ENCODE peak calls at places on chromosome 1, in eight cellular contexts. One of them, this sample, is unnamed.

GRCh38 chr1:234977891-234978396 is 150.7 kb downstream of the TOMM20 start:
- DNase-seq in T-helper 9 cell: peak
- DNase-seq in frontal cortex: no peak
- DNase-seq in Right ventricle myocardium inferior: no peak
- DNase-seq in HT1080: no peak
- DNase-seq in HTR-8/SVneo: no peak
- DNase-seq in dorsolateral prefrontal cortex: no peak
- DNase-seq in activated naive CD4-positive, alpha-beta T cell treated with anti-CD3 and anti-CD28 coated beads for 36 hours: no peak
- DNase-seq in this sample: no peak

GRCh38 chr1:21909787-21910503 is 27.2 kb downstream of the HSPG2 start:
- DNase-seq in T-helper 9 cell: no peak
- DNase-seq in frontal cortex: no peak
- DNase-seq in Right ventricle myocardium inferior: peak
- DNase-seq in HT1080: no peak
- DNase-seq in HTR-8/SVneo: no peak
- DNase-seq in dorsolateral prefrontal cortex: no peak
- DNase-seq in activated naive CD4-positive, alpha-beta T cell treated with anti-CD3 and anti-CD28 coated beads for 36 hours: peak
- DNase-seq in this sample: peak

GRCh38 chr1:40653851-40654537 is 11.5 kb downstream of the RIMS3 start:
- DNase-seq in T-helper 9 cell: no peak
- DNase-seq in frontal cortex: no peak
- DNase-seq in Right ventricle myocardium inferior: no peak
- DNase-seq in HT1080: no peak
- DNase-seq in HTR-8/SVneo: no peak
- DNase-seq in dorsolateral prefrontal cortex: no peak
- DNase-seq in activated naive CD4-positive, alpha-beta T cell treated with anti-CD3 and anti-CD28 coated beads for 36 hours: no peak
- DNase-seq in this sample: no peak

GRCh38 chr1:229828461-229828860 is 202.4 kb downstream of the URB2 start:
- DNase-seq in T-helper 9 cell: no peak
- DNase-seq in frontal cortex: no peak
- DNase-seq in Right ventricle myocardium inferior: no peak
- DNase-seq in HT1080: no peak
- DNase-seq in HTR-8/SVneo: no peak
- DNase-seq in dorsolateral prefrontal cortex: no peak
- DNase-seq in activated naive CD4-positive, alpha-beta T cell treated with anti-CD3 and anti-CD28 coated beads for 36 hours: no peak
- DNase-seq in this sample: no peak

GRCh38 chr1:233304489-233305102 is 9.1 kb upstream of the PCNX2 start:
- DNase-seq in T-helper 9 cell: no peak
- DNase-seq in frontal cortex: no peak
- DNase-seq in Right ventricle myocardium inferior: no peak
- DNase-seq in HT1080: peak
- DNase-seq in HTR-8/SVneo: peak
- DNase-seq in dorsolateral prefrontal cortex: no peak
- DNase-seq in activated naive CD4-positive, alpha-beta T cell treated with anti-CD3 and anti-CD28 coated beads for 36 hours: no peak
- DNase-seq in this sample: no peak

GRCh38 chr1:208200116-208200515 is 44.1 kb downstream of the PLXNA2 start:
- DNase-seq in T-helper 9 cell: no peak
- DNase-seq in frontal cortex: no peak
- DNase-seq in Right ventricle myocardium inferior: no peak
- DNase-seq in HT1080: no peak
- DNase-seq in HTR-8/SVneo: no peak
- DNase-seq in dorsolateral prefrontal cortex: no peak
- DNase-seq in activated naive CD4-positive, alpha-beta T cell treated with anti-CD3 and anti-CD28 coated beads for 36 hours: no peak
- DNase-seq in this sample: no peak

GRCh38 chr1:233490488-233490887 is 123.4 kb upstream of the KCNK1 start:
- DNase-seq in T-helper 9 cell: no peak
- DNase-seq in frontal cortex: no peak
- DNase-seq in Right ventricle myocardium inferior: no peak
- DNase-seq in HT1080: no peak
- DNase-seq in HTR-8/SVneo: no peak
- DNase-seq in dorsolateral prefrontal cortex: no peak
- DNase-seq in activated naive CD4-positive, alpha-beta T cell treated with anti-CD3 and anti-CD28 coated beads for 36 hours: no peak
- DNase-seq in this sample: no peak

GRCh38 chr1:115828101-115829022 is 12.6 kb downstream of the NHLH2 start:
- DNase-seq in T-helper 9 cell: no peak
- DNase-seq in frontal cortex: no peak
- DNase-seq in Right ventricle myocardium inferior: peak
- DNase-seq in HT1080: no peak
- DNase-seq in HTR-8/SVneo: no peak
- DNase-seq in dorsolateral prefrontal cortex: no peak
- DNase-seq in activated naive CD4-positive, alpha-beta T cell treated with anti-CD3 and anti-CD28 coated beads for 36 hours: peak
- DNase-seq in this sample: peak

GRCh38 chr1:35605882-35606182 is 32.7 kb downstream of the TFAP2E start:
- DNase-seq in T-helper 9 cell: no peak
- DNase-seq in frontal cortex: no peak
- DNase-seq in Right ventricle myocardium inferior: no peak
- DNase-seq in HT1080: peak
- DNase-seq in HTR-8/SVneo: peak
- DNase-seq in dorsolateral prefrontal cortex: no peak
- DNase-seq in activated naive CD4-positive, alpha-beta T cell treated with anti-CD3 and anti-CD28 coated beads for 36 hours: no peak
- DNase-seq in this sample: no peak

GRCh38 chr1:245678866-245679411 is 524.2 kb downstream of the KIF26B start:
- DNase-seq in T-helper 9 cell: no peak
- DNase-seq in frontal cortex: no peak
- DNase-seq in Right ventricle myocardium inferior: no peak
- DNase-seq in HT1080: no peak
- DNase-seq in HTR-8/SVneo: no peak
- DNase-seq in dorsolateral prefrontal cortex: no peak
- DNase-seq in activated naive CD4-positive, alpha-beta T cell treated with anti-CD3 and anti-CD28 coated beads for 36 hours: no peak
- DNase-seq in this sample: no peak

GRCh38 chr1:201281573-201281972 is 1.7 kb upstream of the PKP1 start:
- DNase-seq in T-helper 9 cell: no peak
- DNase-seq in frontal cortex: no peak
- DNase-seq in Right ventricle myocardium inferior: no peak
- DNase-seq in HT1080: no peak
- DNase-seq in HTR-8/SVneo: no peak
- DNase-seq in dorsolateral prefrontal cortex: no peak
- DNase-seq in activated naive CD4-positive, alpha-beta T cell treated with anti-CD3 and anti-CD28 coated beads for 36 hours: no peak
- DNase-seq in this sample: no peak

GRCh38 chr1:63022319-63022718 is 238.4 kb downstream of the ATG4C start:
- DNase-seq in T-helper 9 cell: no peak
- DNase-seq in frontal cortex: no peak
- DNase-seq in Right ventricle myocardium inferior: no peak
- DNase-seq in HT1080: no peak
- DNase-seq in HTR-8/SVneo: no peak
- DNase-seq in dorsolateral prefrontal cortex: no peak
- DNase-seq in activated naive CD4-positive, alpha-beta T cell treated with anti-CD3 and anti-CD28 coated beads for 36 hours: no peak
- DNase-seq in this sample: no peak

GRCh38 chr1:186722711-186723309 is 42.6 kb upstream of the PTGS2 start:
- DNase-seq in T-helper 9 cell: no peak
- DNase-seq in frontal cortex: no peak
- DNase-seq in Right ventricle myocardium inferior: no peak
- DNase-seq in HT1080: peak
- DNase-seq in HTR-8/SVneo: no peak
- DNase-seq in dorsolateral prefrontal cortex: no peak
- DNase-seq in activated naive CD4-positive, alpha-beta T cell treated with anti-CD3 and anti-CD28 coated beads for 36 hours: peak
- DNase-seq in this sample: no peak

GRCh38 chr1:153881764-153882163 is 41.0 kb downstream of the GATAD2B start:
- DNase-seq in T-helper 9 cell: no peak
- DNase-seq in frontal cortex: no peak
- DNase-seq in Right ventricle myocardium inferior: no peak
- DNase-seq in HT1080: no peak
- DNase-seq in HTR-8/SVneo: no peak
- DNase-seq in dorsolateral prefrontal cortex: no peak
- DNase-seq in activated naive CD4-positive, alpha-beta T cell treated with anti-CD3 and anti-CD28 coated beads for 36 hours: no peak
- DNase-seq in this sample: no peak

GRCh38 chr1:152533327-152533938 is 19.2 kb downstream of the CRCT1 start:
- DNase-seq in T-helper 9 cell: no peak
- DNase-seq in frontal cortex: no peak
- DNase-seq in Right ventricle myocardium inferior: no peak
- DNase-seq in HT1080: peak
- DNase-seq in HTR-8/SVneo: peak
- DNase-seq in dorsolateral prefrontal cortex: no peak
- DNase-seq in activated naive CD4-positive, alpha-beta T cell treated with anti-CD3 and anti-CD28 coated beads for 36 hours: peak
- DNase-seq in this sample: no peak

GRCh38 chr1:107896946-107897345 is 68.0 kb downstream of the VAV3 start:
- DNase-seq in T-helper 9 cell: no peak
- DNase-seq in frontal cortex: no peak
- DNase-seq in Right ventricle myocardium inferior: no peak
- DNase-seq in HT1080: no peak
- DNase-seq in HTR-8/SVneo: no peak
- DNase-seq in dorsolateral prefrontal cortex: no peak
- DNase-seq in activated naive CD4-positive, alpha-beta T cell treated with anti-CD3 and anti-CD28 coated beads for 36 hours: no peak
- DNase-seq in this sample: no peak

GRCh38 chr1:206521002-206521585 is 13.8 kb downstream of the RASSF5 start:
- DNase-seq in T-helper 9 cell: no peak
- DNase-seq in frontal cortex: no peak
- DNase-seq in Right ventricle myocardium inferior: no peak
- DNase-seq in HT1080: no peak
- DNase-seq in HTR-8/SVneo: no peak
- DNase-seq in dorsolateral prefrontal cortex: no peak
- DNase-seq in activated naive CD4-positive, alpha-beta T cell treated with anti-CD3 and anti-CD28 coated beads for 36 hours: no peak
- DNase-seq in this sample: no peak

GRCh38 chr1:16050328-16050727 is 6.7 kb downstream of the CLCNKB start:
- DNase-seq in T-helper 9 cell: no peak
- DNase-seq in frontal cortex: no peak
- DNase-seq in Right ventricle myocardium inferior: no peak
- DNase-seq in HT1080: no peak
- DNase-seq in HTR-8/SVneo: no peak
- DNase-seq in dorsolateral prefrontal cortex: no peak
- DNase-seq in activated naive CD4-positive, alpha-beta T cell treated with anti-CD3 and anti-CD28 coated beads for 36 hours: no peak
- DNase-seq in this sample: no peak

GRCh38 chr1:65148548-65149390 is 766 bp downstream of the AK4 start:
- DNase-seq in T-helper 9 cell: no peak
- DNase-seq in frontal cortex: peak
- DNase-seq in Right ventricle myocardium inferior: peak
- DNase-seq in HT1080: peak
- DNase-seq in HTR-8/SVneo: peak
- DNase-seq in dorsolateral prefrontal cortex: no peak
- DNase-seq in activated naive CD4-positive, alpha-beta T cell treated with anti-CD3 and anti-CD28 coated beads for 36 hours: peak
- DNase-seq in this sample: peak

GRCh38 chr1:169670836-169671235 is 40.6 kb downstream of the SELL start:
- DNase-seq in T-helper 9 cell: no peak
- DNase-seq in frontal cortex: no peak
- DNase-seq in Right ventricle myocardium inferior: no peak
- DNase-seq in HT1080: no peak
- DNase-seq in HTR-8/SVneo: no peak
- DNase-seq in dorsolateral prefrontal cortex: no peak
- DNase-seq in activated naive CD4-positive, alpha-beta T cell treated with anti-CD3 and anti-CD28 coated beads for 36 hours: no peak
- DNase-seq in this sample: no peak